ENCODE peak calls at places on chromosomes 4 and X, in ten cellular contexts. O, M, N, Q, I, B, V, K, G and A are unnamed samples.

GRCh38 chr4:42412251-42412650 is 15.0 kb downstream of the SHISA3 start:
- DNase-seq in O (no peak), M (peak), N (no peak), Q (no peak), I (peak), B (no peak), V (peak), K (no peak), G (no peak), A (no peak)

GRCh38 chr4:30208731-30209435 is 511.3 kb upstream of the PCDH7 start:
- DNase-seq in O (no peak), M (no peak), N (no peak), Q (no peak), I (peak), B (no peak), V (no peak), K (no peak), G (no peak), A (no peak)

GRCh38 chr4:80178964-80179363 is 18.3 kb upstream of the PRDM8 start:
- DNase-seq in O (no peak), M (no peak), N (no peak), Q (no peak), I (no peak), B (no peak), V (no peak), K (no peak), G (no peak), A (no peak)

GRCh38 chr4:42282081-42282901 is 115.0 kb upstream of the SHISA3 start:
- DNase-seq in O (peak), M (peak), N (no peak), Q (no peak), I (peak), B (peak), V (peak), K (no peak), G (peak), A (peak)

GRCh38 chrX:3262906-3263305 is 83.5 kb downstream of the MXRA5 start:
- DNase-seq in O (no peak), M (peak), N (no peak), Q (no peak), I (peak), B (no peak), V (peak), K (peak), G (peak), A (no peak)

GRCh38 chrX:72121381-72121780 is 10.3 kb downstream of the RTL5 start:
- DNase-seq in O (no peak), M (peak), N (no peak), Q (no peak), I (no peak), B (peak), V (peak), K (peak), G (no peak), A (no peak)

GRCh38 chrX:77167993-77168392 is 279.2 kb upstream of the FGF16 start:
- DNase-seq in O (no peak), M (peak), N (no peak), Q (no peak), I (no peak), B (no peak), V (peak), K (no peak), G (no peak), A (no peak)

GRCh38 chr4:3231431-3231980 is 17.5 kb upstream of the MSANTD1 start:
- DNase-seq in O (no peak), M (no peak), N (no peak), Q (no peak), I (no peak), B (no peak), V (no peak), K (no peak), G (no peak), A (no peak)

GRCh38 chr4:47692691-47693090 is 145.2 kb downstream of the CORIN start:
- DNase-seq in O (no peak), M (no peak), N (no peak), Q (no peak), I (no peak), B (no peak), V (no peak), K (no peak), G (no peak), A (no peak)

GRCh38 chrX:5236096-5236495 is 992.6 kb downstream of the NLGN4X start:
- DNase-seq in O (peak), M (no peak), N (no peak), Q (no peak), I (no peak), B (peak), V (no peak), K (no peak), G (no peak), A (peak)

GRCh38 chr4:48570646-48571220 is 80.7 kb downstream of the ZAR1 start:
- DNase-seq in O (no peak), M (peak), N (no peak), Q (no peak), I (no peak), B (no peak), V (peak), K (peak), G (no peak), A (no peak)

GRCh38 chr4:1879491-1879890 is 8.3 kb downstream of the NSD2 start:
- DNase-seq in O (no peak), M (peak), N (no peak), Q (no peak), I (no peak), B (no peak), V (no peak), K (no peak), G (no peak), A (no peak)

GRCh38 chrX:374566-374965 is 12.1 kb downstream of the PPP2R3B start:
- DNase-seq in O (no peak), M (no peak), N (no peak), Q (no peak), I (peak), B (no peak), V (no peak), K (no peak), G (no peak), A (no peak)

GRCh38 chrX:121000589-121000988 is 15.0 kb upstream of the CT47A1 start:
- DNase-seq in O (peak), M (peak), N (no peak), Q (no peak), I (peak), B (no peak), V (peak), K (no peak), G (peak), A (no peak)

GRCh38 chr4:106315476-106315967 is 487 bp downstream of the TBCK start:
- DNase-seq in O (peak), M (no peak), N (peak), Q (no peak), I (peak), B (no peak), V (peak), K (no peak), G (peak), A (no peak)